ENCODE peak calls at places on chromosome 19, in five cellular contexts. L, W, P, Y and R are unnamed samples.

GRCh38 chr19:9673912-9674668 is 810 bp downstream of the ZNF562 start:
- DNase-seq in P (peak), L (no peak), W (peak), Y (no peak), R (no peak)

GRCh38 chr19:39046037-39046821 is 13.9 kb upstream of the FBXO27 start:
- DNase-seq in Y (no peak), W (no peak), L (no peak), P (no peak), R (peak)

GRCh38 chr19:3057275-3057714 is 5.0 kb downstream of the TLE5 start:
- DNase-seq in P (peak), W (peak), Y (no peak), L (no peak), R (no peak)

GRCh38 chr19:19115954-19116353 is 22.3 kb downstream of the TMEM161A start:
- DNase-seq in P (no peak), L (no peak), W (no peak), Y (no peak), R (no peak)

GRCh38 chr19:47239610-47240296 is 8.8 kb upstream of the BBC3 start:
- DNase-seq in Y (no peak), L (no peak), W (peak), P (peak), R (no peak)

GRCh38 chr19:31350033-31350692 is 927 bp upstream of the TSHZ3 start:
- DNase-seq in W (no peak), P (peak), L (no peak), Y (no peak), R (no peak)

GRCh38 chr19:32817252-32817912 is 52.2 kb downstream of the SLC7A9 start:
- DNase-seq in L (no peak), W (no peak), P (no peak), Y (no peak), R (no peak)

GRCh38 chr19:6057651-6058365 is 52.5 kb downstream of the RFX2 start:
- DNase-seq in Y (no peak), P (no peak), L (no peak), W (no peak), R (no peak)

GRCh38 chr19:13417054-13417453 is 89.2 kb downstream of the CACNA1A start:
- DNase-seq in Y (no peak), P (no peak), L (no peak), W (no peak), R (no peak)

GRCh38 chr19:51354742-51355148 is 11.4 kb downstream of the ETFB start:
- DNase-seq in P (peak), Y (peak), L (no peak), W (peak), R (no peak)

GRCh38 chr19:22144394-22144793 is 52.4 kb downstream of the ZNF676 start:
- DNase-seq in W (peak), Y (no peak), L (no peak), P (peak), R (no peak)

GRCh38 chr19:17755977-17756670 is 4.8 kb downstream of the FCHO1 start:
- DNase-seq in P (peak), L (no peak), W (peak), Y (peak), R (no peak)

GRCh38 chr19:55600336-55601028 is 394 bp downstream of the ZNF524 start:
- DNase-seq in Y (no peak), P (peak), W (peak), L (no peak), R (peak)